ENCODE peak calls at places on chromosomes 1 and 21, in seven cellular contexts. R is heart left ventricle; S is CD8-positive, alpha-beta T cell; K is fibroblast of lung; N is lower leg skin; P is fibroblast of mammary gland; A is foreskin fibroblast. H is an unnamed sample.

GRCh38 chr1:25844485-25845337 is 14.5 kb downstream of the AUNIP start:
- DNase-seq in R (no peak), S (no peak), K (no peak), N (no peak), P (no peak), A (no peak), H (no peak)

GRCh38 chr21:42677339-42678117 is 24.1 kb downstream of the PDE9A start:
- DNase-seq in R (no peak), S (no peak), K (peak), N (no peak), P (peak), A (peak), H (no peak)

GRCh38 chr21:34995979-34996303 is 53.2 kb downstream of the RUNX1 start:
- DNase-seq in R (no peak), S (no peak), K (no peak), N (no peak), P (no peak), A (no peak), H (no peak)

GRCh38 chr1:194295690-194296089 is 1109.3 kb upstream of the B3GALT2 start:
- DNase-seq in R (no peak), S (peak), K (peak), N (no peak), P (no peak), A (no peak), H (no peak)

GRCh38 chr1:24643362-24644346 is 552 bp downstream of the SRRM1 start:
- DNase-seq in R (no peak), S (no peak), K (peak), N (peak), P (no peak), A (no peak), H (no peak)

GRCh38 chr1:52751589-52752306 is 25.5 kb downstream of the ZYG11B start:
- DNase-seq in R (peak), S (no peak), K (peak), N (no peak), P (no peak), A (no peak), H (no peak)

GRCh38 chr1:75233302-75233929 is 99.2 kb downstream of the LHX8 start:
- DNase-seq in R (no peak), S (no peak), K (peak), N (no peak), P (peak), A (no peak), H (no peak)

GRCh38 chr1:216626394-216627067 is 96.7 kb downstream of the ESRRG start:
- DNase-seq in R (no peak), S (no peak), K (peak), N (no peak), P (no peak), A (no peak), H (no peak)

GRCh38 chr1:154524881-154525280 is 22.7 kb upstream of the SHE start:
- DNase-seq in R (no peak), S (no peak), K (no peak), N (no peak), P (no peak), A (no peak), H (no peak)

GRCh38 chr21:44298301-44298700 is 1.6 kb upstream of the PFKL start:
- DNase-seq in R (no peak), S (no peak), K (no peak), N (no peak), P (no peak), A (no peak), H (no peak)

GRCh38 chr1:172554915-172555314 is 22.0 kb downstream of the SUCO start:
- DNase-seq in R (no peak), S (no peak), K (no peak), N (no peak), P (no peak), A (no peak), H (no peak)

GRCh38 chr1:201649776-201650607 is 111.1 kb downstream of the NAV1 start:
- DNase-seq in R (peak), S (no peak), K (peak), N (peak), P (peak), A (peak), H (peak)

GRCh38 chr1:34924759-34925555 is 4.5 kb downstream of the DLGAP3 start:
- DNase-seq in R (peak), S (peak), K (peak), N (peak), P (peak), A (peak), H (peak)

GRCh38 chr1:147717051-147717705 is 43.2 kb downstream of the GJA5 start:
- DNase-seq in R (no peak), S (no peak), K (no peak), N (peak), P (no peak), A (no peak), H (no peak)

DNA sequence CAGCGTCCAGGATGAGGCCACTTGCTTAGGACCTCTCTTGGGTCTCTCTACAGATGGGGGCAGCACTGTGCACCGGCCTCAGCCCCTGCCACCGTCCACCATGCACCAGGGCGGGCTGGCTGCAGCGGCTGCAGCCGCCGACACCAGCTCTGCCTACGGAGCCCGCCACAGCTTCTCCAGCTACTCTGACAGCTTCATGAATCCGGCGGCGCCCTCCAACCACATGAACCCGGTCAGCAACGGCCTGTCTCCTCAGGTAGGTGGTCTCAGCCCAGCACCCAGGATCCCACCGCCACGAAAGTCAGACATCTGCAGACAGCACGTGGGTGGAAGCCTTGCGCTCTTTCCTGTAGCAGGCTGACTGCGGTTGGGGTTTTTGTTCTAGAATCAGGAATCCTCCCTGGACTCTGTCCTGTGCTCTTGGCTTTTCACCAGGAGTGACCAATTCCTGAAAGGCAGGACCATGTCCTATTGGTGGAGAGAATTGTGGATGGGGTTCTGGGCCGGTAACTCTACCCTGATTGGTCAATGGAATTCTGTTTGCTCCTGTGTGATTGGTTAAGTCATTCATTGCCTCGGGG is 72.5 kb downstream of the PAX7 start:
- DNase-seq in R (no peak), S (no peak), K (no peak), N (no peak), P (peak), A (no peak), H (no peak)
- TF ChIP-seq CTCF in R (no peak), S (no peak), K (no peak), N (no peak), P (no peak), A (no peak), H (no peak)

GRCh38 chr21:41611966-41612606 is 104.1 kb upstream of the TMPRSS2 start:
- DNase-seq in R (no peak), S (no peak), K (peak), N (no peak), P (peak), A (no peak), H (no peak)
- TF ChIP-seq CTCF in R (no peak), S (no peak), K (no peak), N (peak), P (peak), A (peak), H (no peak)

GRCh38 chr1:204384636-204385354 is 25.1 kb upstream of the PLEKHA6 start:
- DNase-seq in R (peak), S (no peak), K (peak), N (no peak), P (peak), A (peak), H (no peak)

GRCh38 chr1:204380293-204380831 is 20.6 kb upstream of the PLEKHA6 start:
- DNase-seq in R (no peak), S (no peak), K (no peak), N (no peak), P (no peak), A (no peak), H (no peak)

GRCh38 chr1:204382714-204383083 is 23.0 kb upstream of the PLEKHA6 start:
- DNase-seq in R (no peak), S (no peak), K (no peak), N (no peak), P (no peak), A (no peak), H (no peak)

GRCh38 chr1:204377800-204378608 is 18.3 kb upstream of the PLEKHA6 start:
- DNase-seq in R (no peak), S (peak), K (peak), N (no peak), P (no peak), A (no peak), H (peak)

DNA sequence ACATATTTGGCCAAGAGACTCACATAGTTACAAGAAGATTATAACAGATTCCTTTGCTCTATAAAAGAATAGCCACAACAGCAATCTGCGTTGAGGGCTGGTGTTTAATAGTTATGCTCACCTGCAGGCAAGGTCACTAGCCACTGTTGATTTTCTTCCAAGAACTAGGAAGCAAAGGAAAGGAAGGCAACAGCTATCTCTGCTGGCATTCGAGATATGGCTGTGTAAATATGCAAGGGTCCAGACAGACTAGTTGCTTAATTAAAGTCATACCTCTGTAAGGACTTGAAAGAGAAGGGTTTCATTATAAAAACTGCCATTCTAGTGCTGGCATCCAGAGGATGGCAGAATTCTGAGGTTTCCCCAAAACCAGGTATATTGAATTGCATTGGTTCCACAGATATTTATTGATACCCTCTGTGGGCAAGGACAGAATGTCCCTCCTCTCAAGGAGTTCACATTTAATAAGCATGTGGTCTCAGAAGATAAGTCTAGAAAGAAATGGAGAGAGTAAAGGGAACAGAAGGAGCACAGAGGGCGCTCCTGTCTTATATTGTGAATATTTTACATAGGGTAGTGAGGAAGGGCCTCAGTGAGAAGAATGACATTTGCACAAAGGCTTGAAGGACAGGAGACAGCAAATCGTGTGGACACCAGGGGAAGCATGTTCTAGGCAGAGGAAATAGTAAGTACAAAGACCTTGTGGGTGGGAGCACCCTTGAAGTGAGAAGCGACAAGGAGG is 23.6 kb upstream of the PLEKHA6 start:
- DNase-seq in R (no peak), S (no peak), K (no peak), N (no peak), P (no peak), A (no peak), H (no peak)
- TF ChIP-seq CTCF in R (no peak), S (no peak), K (no peak), N (no peak), P (no peak), A (no peak), H (no peak)

GRCh38 chr1:48947761-48948537 is 171.3 kb upstream of the BEND5 start:
- DNase-seq in R (no peak), S (no peak), K (peak), N (no peak), P (no peak), A (no peak), H (no peak)
- TF ChIP-seq CTCF in R (no peak), S (no peak), K (no peak), N (no peak), P (no peak), A (no peak), H (no peak)

GRCh38 chr1:227942021-227942715 is 5.6 kb downstream of the WNT9A start:
- DNase-seq in R (no peak), S (peak), K (no peak), N (no peak), P (no peak), A (no peak), H (peak)
- TF ChIP-seq CTCF in R (no peak), S (no peak), K (no peak), N (no peak), P (no peak), A (no peak), H (no peak)

GRCh38 chr1:19488136-19488535 is 2.8 kb upstream of the CAPZB start:
- DNase-seq in R (no peak), S (peak), K (no peak), N (no peak), P (peak), A (no peak), H (no peak)
- TF ChIP-seq CTCF in R (no peak), S (no peak), K (no peak), N (no peak), P (no peak), A (no peak), H (no peak)

DNA sequence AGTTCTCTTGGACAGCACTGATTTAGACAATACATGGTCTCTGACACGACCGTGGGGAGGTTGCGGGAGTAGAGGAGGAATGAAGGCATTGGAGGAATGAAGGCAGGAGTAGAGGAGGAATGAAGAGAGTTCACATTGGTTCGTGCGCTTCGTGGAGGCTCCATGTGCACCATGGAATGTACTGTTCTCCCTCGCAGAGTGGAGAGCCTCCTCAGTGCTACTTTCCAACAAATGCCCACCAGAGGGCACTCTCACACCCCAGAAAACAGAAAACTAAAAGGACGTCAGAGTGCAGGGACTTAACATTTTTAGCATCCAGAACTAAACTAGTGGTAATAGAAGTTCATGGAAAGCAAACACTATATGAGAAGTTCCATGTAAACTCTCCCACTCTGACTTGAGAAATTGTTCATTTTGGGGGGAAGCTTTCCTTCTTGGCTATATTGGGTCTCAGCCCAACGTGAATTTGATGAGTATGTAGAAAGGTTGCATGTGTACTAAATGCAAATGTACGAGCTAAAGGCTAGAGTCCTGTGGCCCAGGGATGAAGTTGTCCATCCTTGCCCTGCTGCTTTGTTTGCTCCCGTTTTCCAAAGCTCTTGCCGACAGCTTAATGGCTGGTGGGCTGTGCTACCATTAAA is 211.6 kb downstream of the LMX1A start:
- DNase-seq in R (peak), S (no peak), K (peak), N (peak), P (peak), A (peak), H (no peak)
- TF ChIP-seq CTCF in R (peak), S (peak), K (peak), N (no peak), P (peak), A (peak), H (peak)

DNA sequence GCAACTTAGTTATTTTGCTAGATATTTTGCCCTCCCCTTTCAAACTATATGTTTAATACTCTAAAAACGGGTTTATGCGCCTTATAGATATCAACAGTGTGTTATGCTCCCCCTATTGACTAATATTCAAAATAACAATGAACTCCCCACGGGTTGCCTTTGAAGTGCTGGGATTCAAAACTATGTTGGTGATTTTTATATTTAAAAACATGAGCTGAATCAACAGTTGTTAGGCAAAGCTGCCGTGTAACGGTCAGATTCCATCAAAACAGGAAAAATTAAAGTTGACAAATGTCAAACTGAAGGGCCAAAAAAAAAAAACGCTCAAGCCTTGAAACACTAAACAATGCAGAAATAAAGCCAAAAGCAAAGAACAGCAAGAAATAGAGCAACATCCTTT is 2.5 kb downstream of the TGFBR3 start:
- DNase-seq in R (no peak), S (no peak), K (no peak), N (no peak), P (peak), A (no peak), H (no peak)
- TF ChIP-seq CTCF in R (peak), S (peak), K (peak), N (no peak), P (peak), A (peak), H (peak)

H was measured in osteocyte.